ENCODE peak calls at places on chromosomes 2 and 18, in seven cellular contexts. One of them, this sample, is unnamed.

GRCh38 chr18:79434611-79435010 is 38.9 kb downstream of the NFATC1 start:
- DNase-seq in AML-193: no peak
- DNase-seq in T-helper 9 cell: no peak
- DNase-seq in adrenal gland: no peak
- DNase-seq in AG04449: no peak
- DNase-seq in tibial artery: no peak
- DNase-seq in stimulated activated CD8-positive, alpha-beta memory T cell treated with anti-CD3 and anti-CD28 coated beads, Interleukin-15, amount 100 ng/mL, for 24 hours: no peak
- DNase-seq in this sample: no peak

GRCh38 chr2:157903626-157904025 is 27.5 kb upstream of the ACVR1 start:
- DNase-seq in AML-193: no peak
- DNase-seq in T-helper 9 cell: no peak
- DNase-seq in adrenal gland: no peak
- DNase-seq in AG04449: no peak
- DNase-seq in tibial artery: no peak
- DNase-seq in stimulated activated CD8-positive, alpha-beta memory T cell treated with anti-CD3 and anti-CD28 coated beads, Interleukin-15, amount 100 ng/mL, for 24 hours: no peak
- DNase-seq in this sample: no peak

GRCh38 chr2:97913846-97914245 is 81.9 kb downstream of the TMEM131 start:
- DNase-seq in AML-193: no peak
- DNase-seq in T-helper 9 cell: no peak
- DNase-seq in adrenal gland: no peak
- DNase-seq in AG04449: no peak
- DNase-seq in tibial artery: no peak
- DNase-seq in stimulated activated CD8-positive, alpha-beta memory T cell treated with anti-CD3 and anti-CD28 coated beads, Interleukin-15, amount 100 ng/mL, for 24 hours: no peak
- DNase-seq in this sample: no peak

GRCh38 chr2:132429351-132429750 is 12.7 kb downstream of the GPR39 start:
- DNase-seq in AML-193: no peak
- DNase-seq in T-helper 9 cell: no peak
- DNase-seq in adrenal gland: no peak
- DNase-seq in AG04449: no peak
- DNase-seq in tibial artery: no peak
- DNase-seq in stimulated activated CD8-positive, alpha-beta memory T cell treated with anti-CD3 and anti-CD28 coated beads, Interleukin-15, amount 100 ng/mL, for 24 hours: no peak
- DNase-seq in this sample: no peak

GRCh38 chr2:172244419-172245130 is 141.9 kb upstream of the DLX2 start:
- DNase-seq in AML-193: no peak
- DNase-seq in T-helper 9 cell: no peak
- DNase-seq in adrenal gland: no peak
- DNase-seq in AG04449: no peak
- DNase-seq in tibial artery: no peak
- DNase-seq in stimulated activated CD8-positive, alpha-beta memory T cell treated with anti-CD3 and anti-CD28 coated beads, Interleukin-15, amount 100 ng/mL, for 24 hours: no peak
- DNase-seq in this sample: no peak

GRCh38 chr18:77023115-77023782 is 109.3 kb downstream of the MBP start:
- DNase-seq in AML-193: no peak
- DNase-seq in T-helper 9 cell: no peak
- DNase-seq in adrenal gland: peak
- DNase-seq in AG04449: no peak
- DNase-seq in tibial artery: no peak
- DNase-seq in stimulated activated CD8-positive, alpha-beta memory T cell treated with anti-CD3 and anti-CD28 coated beads, Interleukin-15, amount 100 ng/mL, for 24 hours: no peak
- DNase-seq in this sample: no peak

GRCh38 chr2:179024445-179024844 is 25.5 kb downstream of the CCDC141 start:
- DNase-seq in AML-193: no peak
- DNase-seq in T-helper 9 cell: no peak
- DNase-seq in adrenal gland: no peak
- DNase-seq in AG04449: no peak
- DNase-seq in tibial artery: no peak
- DNase-seq in stimulated activated CD8-positive, alpha-beta memory T cell treated with anti-CD3 and anti-CD28 coated beads, Interleukin-15, amount 100 ng/mL, for 24 hours: no peak
- DNase-seq in this sample: no peak

GRCh38 chr2:172196768-172197322 is 94.1 kb upstream of the DLX2 start:
- DNase-seq in AML-193: peak
- DNase-seq in T-helper 9 cell: no peak
- DNase-seq in adrenal gland: no peak
- DNase-seq in AG04449: peak
- DNase-seq in tibial artery: no peak
- DNase-seq in stimulated activated CD8-positive, alpha-beta memory T cell treated with anti-CD3 and anti-CD28 coated beads, Interleukin-15, amount 100 ng/mL, for 24 hours: no peak
- DNase-seq in this sample: no peak

GRCh38 chr18:46393230-46393629 is 263.8 kb downstream of the LOXHD1 start:
- DNase-seq in AML-193: no peak
- DNase-seq in T-helper 9 cell: no peak
- DNase-seq in adrenal gland: no peak
- DNase-seq in AG04449: no peak
- DNase-seq in tibial artery: no peak
- DNase-seq in stimulated activated CD8-positive, alpha-beta memory T cell treated with anti-CD3 and anti-CD28 coated beads, Interleukin-15, amount 100 ng/mL, for 24 hours: no peak
- DNase-seq in this sample: no peak

GRCh38 chr2:29742641-29743040 is 178.7 kb downstream of the ALK start:
- DNase-seq in AML-193: no peak
- DNase-seq in T-helper 9 cell: no peak
- DNase-seq in adrenal gland: no peak
- DNase-seq in AG04449: no peak
- DNase-seq in tibial artery: no peak
- DNase-seq in stimulated activated CD8-positive, alpha-beta memory T cell treated with anti-CD3 and anti-CD28 coated beads, Interleukin-15, amount 100 ng/mL, for 24 hours: no peak
- DNase-seq in this sample: no peak

GRCh38 chr2:170817247-170817998 is 736 bp downstream of the GAD1 start:
- DNase-seq in AML-193: no peak
- DNase-seq in T-helper 9 cell: no peak
- DNase-seq in adrenal gland: no peak
- DNase-seq in AG04449: no peak
- DNase-seq in tibial artery: no peak
- DNase-seq in stimulated activated CD8-positive, alpha-beta memory T cell treated with anti-CD3 and anti-CD28 coated beads, Interleukin-15, amount 100 ng/mL, for 24 hours: no peak
- DNase-seq in this sample: no peak